ENCODE peak calls at places on chromosome 1, in seven cellular contexts. X is mucosa of descending colon, I is tibial artery, D is uterus, F is astrocyte of the spinal cord, T is MCF 10A, L is vagina. V is an unnamed sample.

GRCh38 chr1:166511754-166512153 is 327.5 kb upstream of the POGK start:
- DNase-seq in I (no peak), F (no peak), X (no peak), L (no peak), T (peak; percentile 98), D (no peak), V (no peak)

GRCh38 chr1:79323240-79324025 is 316.9 kb upstream of the ADGRL4 start:
- DNase-seq in X (no peak), F (peak; percentile 96), L (no peak), T (peak; percentile 96), D (no peak), I (no peak), V (peak; percentile 6)

GRCh38 chr1:71311396-71311795 is 230.6 kb upstream of the ZRANB2 start:
- DNase-seq in X (no peak), F (peak; percentile 5), L (no peak), D (no peak), I (no peak), T (no peak), V (no peak)

GRCh38 chr1:160608514-160608913 is 29.2 kb upstream of the CD84 start:
- DNase-seq in I (no peak), T (no peak), D (no peak), L (no peak), F (no peak), X (no peak), V (no peak)

GRCh38 chr1:99438656-99439055 is 174.4 kb downstream of the PLPPR4 start:
- DNase-seq in I (no peak), T (no peak), D (no peak), F (no peak), L (no peak), X (no peak), V (no peak)

GRCh38 chr1:185846672-185847440 is 112.7 kb downstream of the HMCN1 start:
- DNase-seq in T (no peak), F (peak; percentile 59), L (no peak), I (no peak), X (no peak), D (no peak), V (no peak)

GRCh38 chr1:57551476-57551875 is 127.6 kb upstream of the DAB1 start:
- DNase-seq in L (no peak), F (no peak), X (no peak), D (no peak), I (no peak), T (no peak), V (no peak)

GRCh38 chr1:248873993-248874671 is 15.2 kb upstream of the ZNF692 start:
- DNase-seq in F (no peak), I (peak; percentile 86), L (no peak), X (peak; percentile 81), D (peak; percentile 80), T (peak; percentile 97), V (peak; percentile 87)

GRCh38 chr1:209659909-209660308 is 7.7 kb upstream of the LAMB3 start:
- DNase-seq in X (no peak), I (no peak), L (no peak), F (no peak), D (no peak), T (peak; percentile 91), V (no peak)

GRCh38 chr1:232963366-232963765 is 13.0 kb downstream of the NTPCR start:
- DNase-seq in T (no peak), F (no peak), D (no peak), L (no peak), X (no peak), I (no peak), V (no peak)

GRCh38 chr1:246396322-246396721 is 110.8 kb downstream of the SMYD3 start:
- DNase-seq in T (no peak), X (no peak), I (no peak), D (no peak), L (no peak), F (no peak), V (no peak)

GRCh38 chr1:204177133-204177532 is 11.0 kb upstream of the REN start:
- DNase-seq in X (no peak), I (no peak), T (no peak), L (no peak), D (no peak), F (no peak), V (no peak)

GRCh38 chr1:71014110-71014509 is 33.5 kb downstream of the PTGER3 start:
- DNase-seq in I (no peak), L (no peak), T (no peak), X (no peak), D (no peak), F (peak; percentile 5), V (no peak)

GRCh38 chr1:27006683-27007082 is 6.0 kb downstream of the TENT5B start:
- DNase-seq in X (no peak), T (no peak), L (no peak), F (no peak), I (no peak), D (no peak), V (no peak)

GRCh38 chr1:160361199-160361598 is 5.7 kb upstream of the NHLH1 start:
- DNase-seq in D (no peak), L (no peak), F (no peak), X (no peak), I (no peak), T (no peak), V (no peak)

GRCh38 chr1:217048104-217048707 is 325.0 kb upstream of the ESRRG start:
- DNase-seq in L (no peak), D (no peak), F (no peak), I (no peak), X (no peak), T (peak; percentile 41), V (peak; percentile 24)

GRCh38 chr1:51344602-51345299 is 14.4 kb upstream of the TTC39A start:
- DNase-seq in D (no peak), F (no peak), T (no peak), X (peak; percentile 70), L (no peak), I (no peak), V (peak; percentile 81)

GRCh38 chr1:184362876-184363275 is 24.0 kb upstream of the C1orf21 start:
- DNase-seq in T (peak; percentile 82), X (no peak), L (no peak), D (no peak), F (no peak), I (no peak), V (no peak)

GRCh38 chr1:64223329-64224151 is 20.1 kb downstream of the UBE2U start:
- DNase-seq in D (no peak), X (no peak), F (peak; percentile 91), T (peak; percentile 42), I (no peak), L (no peak), V (no peak)

GRCh38 chr1:11579506-11579905 is 74.7 kb downstream of the FBXO2 start:
- DNase-seq in L (no peak), I (no peak), X (no peak), F (no peak), T (no peak), D (no peak), V (no peak)

GRCh38 chr1:68051475-68051874 is 1.0 kb upstream of the DIRAS3 start:
- DNase-seq in X (no peak), L (no peak), T (no peak), D (peak; percentile 37), F (peak; percentile 68), I (peak; percentile 77), V (no peak)
- TF ChIP-seq CTCF in X (no peak), L (peak; percentile 26), T (no peak), D (peak; percentile 48), F (peak; percentile 63), I (peak; percentile 43), V (no peak)

DNA sequence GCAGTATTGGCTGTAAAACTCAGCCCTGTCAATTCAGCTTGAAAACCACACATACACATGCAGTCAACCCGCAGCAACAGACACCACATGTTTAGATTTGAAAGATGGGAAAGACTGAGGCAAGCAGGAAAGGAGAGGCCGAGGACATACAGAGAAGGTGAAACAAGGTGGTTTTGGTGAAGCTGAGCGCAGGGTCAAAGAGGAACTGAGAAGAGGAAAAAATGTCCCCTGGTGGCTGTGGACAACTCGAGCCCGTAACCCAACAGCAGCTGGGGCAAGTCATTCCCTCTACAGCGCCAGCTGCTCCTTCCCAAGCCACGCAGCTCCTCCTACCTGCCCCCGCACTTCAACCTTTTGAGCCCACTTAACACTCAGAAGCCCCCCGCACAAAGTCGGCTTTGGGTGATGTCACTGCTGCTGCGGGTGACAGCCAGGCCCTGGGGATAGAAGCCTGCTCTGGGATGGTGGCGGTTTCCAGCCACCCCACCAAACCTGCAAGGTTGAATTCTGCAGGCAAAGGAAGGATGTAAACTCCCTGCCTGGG is 63.0 kb downstream of the KCNN3 start:
- DNase-seq in L (no peak), F (no peak), I (no peak), D (no peak), X (peak; percentile 22), T (no peak), V (no peak)
- TF ChIP-seq CTCF in L (no peak), F (no peak), I (no peak), D (no peak), X (no peak), T (no peak), V (no peak)

GRCh38 chr1:154329551-154330131 is 4.3 kb downstream of the ATP8B2 start:
- DNase-seq in D (no peak), X (no peak), L (no peak), I (no peak), F (no peak), T (no peak), V (no peak)

GRCh38 chr1:154327466-154328317 is 2.4 kb downstream of the ATP8B2 start:
- DNase-seq in I (no peak), T (no peak), F (no peak), D (peak; percentile 54), L (no peak), X (no peak), V (no peak)

GRCh38 chr1:154328318-154329151 is 3.2 kb downstream of the ATP8B2 start:
- DNase-seq in F (peak; percentile 66), T (peak; percentile 61), I (peak; percentile 97), X (peak; percentile 93), L (no peak), D (peak; percentile 84), V (peak; percentile 77)

GRCh38 chr1:154330669-154331068 is 5.3 kb downstream of the ATP8B2 start:
- DNase-seq in T (no peak), L (no peak), I (no peak), F (no peak), D (no peak), X (no peak), V (no peak)

DNA sequence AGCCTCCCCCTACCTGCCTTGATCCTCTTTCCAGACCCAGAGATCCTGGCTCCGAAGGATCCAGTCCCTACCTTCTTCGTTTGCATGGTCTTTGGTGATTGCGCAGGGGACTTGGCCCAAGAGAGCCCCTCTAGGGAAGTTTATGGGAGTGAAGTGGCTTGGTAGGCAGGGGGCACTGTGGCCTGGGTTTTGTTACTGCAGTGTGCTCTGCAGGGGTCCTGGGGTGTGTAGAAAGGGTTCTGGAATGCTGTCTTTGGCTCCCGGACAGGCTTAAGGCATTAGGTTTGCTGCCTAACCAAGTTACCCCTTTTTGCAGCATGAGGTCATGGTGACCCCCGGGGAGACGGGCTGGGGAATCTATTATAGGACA is 3.8 kb downstream of the ATP8B2 start:
- DNase-seq in T (no peak), F (peak; percentile 82), L (no peak), I (no peak), D (no peak), X (no peak), V (no peak)
- TF ChIP-seq CTCF in T (no peak), F (peak; percentile 59), L (no peak), I (peak; percentile 9), D (no peak), X (no peak), V (no peak)

DNA sequence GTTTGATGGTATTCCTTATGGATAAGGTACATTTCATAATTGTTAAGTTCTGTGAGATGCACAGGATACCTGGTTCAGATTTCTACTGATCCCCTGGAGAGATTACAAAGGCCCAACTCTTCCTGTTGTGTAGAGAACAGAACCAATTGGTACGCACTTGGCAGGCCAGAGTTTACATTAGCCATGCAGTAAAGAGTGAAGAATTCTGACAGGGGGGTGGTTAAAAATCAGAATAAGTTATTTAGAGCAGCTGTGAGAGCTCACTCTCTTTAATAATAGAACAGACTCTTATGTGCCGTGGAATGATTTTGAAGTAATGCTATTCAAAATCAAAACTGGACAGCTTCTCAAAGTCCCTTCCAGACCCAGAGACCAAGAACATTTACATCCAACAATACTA is 4.2 kb downstream of the USP24 start:
- DNase-seq in I (no peak), L (no peak), F (no peak), X (no peak), D (no peak), T (no peak), V (no peak)
- TF ChIP-seq CTCF in I (no peak), L (no peak), F (no peak), X (no peak), D (no peak), T (no peak), V (no peak)

V was measured in Calu3.